ENCODE peak calls at places on chromosomes 1 and 21, in eight cellular contexts. O is HL-60, E is sigmoid colon, T is stomach, D is spleen, J is prostate gland, Y is GM12878, G is transverse colon. Z is an unnamed sample.

GRCh38 chr1:31243451-31244286 is 4.0 kb upstream of the NKAIN1 start:
- DNase-seq in D (no peak), Y (no peak), G (no peak), E (peak), J (no peak), T (no peak), O (no peak), Z (no peak)

GRCh38 chr1:193216920-193217319 is 30.5 kb upstream of the B3GALT2 start:
- DNase-seq in O (no peak), G (no peak), T (no peak), Y (peak), J (no peak), D (no peak), E (no peak), Z (peak)

GRCh38 chr1:52697795-52698674 is at the start of gene COA7:
- DNase-seq in J (peak), D (peak), Y (peak), E (peak), O (peak), T (peak), G (peak), Z (peak)

GRCh38 chr1:201760516-201760915 is 68.4 kb upstream of the IPO9 start:
- DNase-seq in D (no peak), E (no peak), G (no peak), J (no peak), Y (no peak), T (no peak), O (no peak), Z (no peak)

GRCh38 chr1:26972390-26972789 is 12.1 kb upstream of the KDF1 start:
- DNase-seq in O (no peak), J (no peak), T (no peak), G (no peak), D (no peak), E (no peak), Y (no peak), Z (no peak)

GRCh38 chr21:15645830-15646229 is 84.0 kb upstream of the USP25 start:
- DNase-seq in T (no peak), Y (no peak), J (no peak), G (no peak), O (no peak), D (no peak), E (no peak), Z (no peak)

GRCh38 chr1:25167269-25168192 is 64.8 kb downstream of the SYF2 start:
- DNase-seq in D (no peak), T (no peak), O (no peak), J (no peak), G (peak), Y (no peak), E (no peak), Z (no peak)

GRCh38 chr21:33071878-33072306 is 2.0 kb downstream of the OLIG1 start:
- DNase-seq in O (peak), T (no peak), G (no peak), E (no peak), D (no peak), Y (no peak), J (no peak), Z (peak)

GRCh38 chr1:147822292-147822691 is 61.9 kb upstream of the GJA5 start:
- DNase-seq in Y (no peak), G (no peak), D (no peak), J (no peak), O (no peak), T (no peak), E (no peak), Z (no peak)

GRCh38 chr1:183515002-183515689 is 42.8 kb downstream of the SMG7 start:
- DNase-seq in Y (no peak), G (no peak), T (no peak), E (no peak), O (no peak), J (no peak), D (no peak), Z (no peak)

GRCh38 chr1:15757575-15758401 is 807 bp upstream of the FBLIM1 start:
- DNase-seq in D (no peak), E (no peak), T (no peak), G (peak), O (no peak), J (no peak), Y (no peak), Z (peak)

GRCh38 chr1:6509603-6510291 is 18.3 kb upstream of the PLEKHG5 start:
- DNase-seq in T (no peak), J (no peak), Y (no peak), G (no peak), E (no peak), O (no peak), D (no peak), Z (peak)

GRCh38 chr1:116331523-116331922 is 41.5 kb upstream of the ATP1A1 start:
- DNase-seq in T (no peak), D (no peak), Y (no peak), J (no peak), O (no peak), G (no peak), E (no peak), Z (no peak)

GRCh38 chr1:205009666-205010065 is 33.3 kb upstream of the CNTN2 start:
- DNase-seq in J (no peak), G (no peak), Y (no peak), T (no peak), O (no peak), E (no peak), D (no peak), Z (no peak)

GRCh38 chr1:157194739-157195520 is 56.7 kb upstream of the ETV3 start:
- DNase-seq in O (no peak), D (no peak), J (no peak), G (no peak), Y (no peak), T (no peak), E (peak), Z (peak)

GRCh38 chr1:92992877-92993276 is 31.6 kb upstream of the DIPK1A start:
- DNase-seq in G (no peak), D (no peak), O (no peak), T (no peak), Y (no peak), J (no peak), E (no peak), Z (no peak)

GRCh38 chr1:231359113-231359512 is 21.0 kb downstream of the SPRTN start:
- DNase-seq in G (no peak), D (no peak), T (no peak), Y (no peak), E (peak), O (peak), J (no peak), Z (peak)

GRCh38 chr1:121522061-121522759 is 337.4 kb downstream of the SRGAP2C start:
- DNase-seq in O (no peak), J (no peak), G (no peak), E (no peak), T (peak), Y (no peak), D (no peak), Z (peak)

GRCh38 chr1:40736085-40736531 is 44.6 kb downstream of the NFYC start:
- DNase-seq in O (no peak), G (no peak), J (no peak), D (no peak), E (no peak), Y (no peak), T (no peak), Z (no peak)

GRCh38 chr1:154772611-154773515 is 97.2 kb downstream of the KCNN3 start:
- DNase-seq in E (peak), Y (no peak), G (no peak), D (peak), T (no peak), O (no peak), J (no peak), Z (no peak)

GRCh38 chr21:29939859-29940245 is at the start of gene GRIK1:
- DNase-seq in G (no peak), T (no peak), J (peak), O (no peak), Y (no peak), E (no peak), D (no peak), Z (no peak)

GRCh38 chr1:167057297-167057688 is 32.9 kb downstream of the GPA33 start:
- DNase-seq in J (peak), E (no peak), Y (no peak), O (peak), T (peak), D (no peak), G (no peak), Z (no peak)

GRCh38 chr1:12629521-12629956 is 11.5 kb upstream of the DHRS3 start:
- DNase-seq in Y (no peak), O (no peak), J (no peak), G (no peak), D (no peak), E (no peak), T (no peak), Z (no peak)

GRCh38 chr1:90391116-90391515 is 326.0 kb downstream of the BARHL2 start:
- DNase-seq in J (no peak), T (no peak), D (no peak), Y (no peak), E (no peak), G (no peak), O (no peak), Z (no peak)

GRCh38 chr21:45433301-45433700 is 28.3 kb downstream of the COL18A1 start:
- DNase-seq in G (no peak), J (no peak), O (no peak), Y (no peak), T (no peak), E (no peak), D (no peak), Z (no peak)
- H3K27ac ChIP-seq in G (peak), J (peak), O (no peak), Y (no peak), T (no peak), E (peak), D (no peak), Z (no peak)

DNA sequence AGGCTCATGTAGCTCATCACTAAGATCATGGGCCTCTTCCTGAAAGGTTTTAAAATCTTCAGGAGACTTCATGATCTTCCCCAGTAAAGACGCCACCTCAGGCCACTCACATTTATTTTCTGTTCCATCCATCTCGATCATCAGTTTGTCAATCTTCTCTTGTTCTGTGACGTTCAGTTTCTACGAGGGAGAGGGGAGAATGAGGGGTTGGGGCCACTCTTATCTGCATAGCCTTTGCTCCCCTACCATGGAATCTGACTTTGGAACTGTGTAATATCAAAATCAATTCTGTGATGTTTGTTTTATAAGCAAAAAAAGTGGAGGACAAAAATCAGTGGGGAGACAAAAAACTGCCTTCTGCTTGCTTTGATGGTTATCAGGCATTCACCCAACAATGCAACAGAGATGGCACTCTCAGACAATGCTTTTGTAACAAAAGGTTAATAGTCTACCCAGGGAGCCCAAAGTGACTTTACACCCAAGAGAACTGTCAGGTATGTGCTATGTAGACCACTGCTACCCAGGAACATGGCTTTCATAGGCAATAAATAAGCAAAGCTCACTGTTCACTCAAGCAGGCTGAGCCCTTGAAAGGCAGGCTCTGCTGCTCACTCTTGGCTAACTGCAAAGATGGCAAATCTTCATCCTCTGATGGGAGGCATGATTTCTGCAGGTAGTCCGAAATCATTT is 10.5 kb downstream of the ENO1 start:
- DNase-seq in T (no peak), O (no peak), E (no peak), Y (no peak), D (no peak), J (no peak), G (no peak), Z (no peak)
- TF ChIP-seq POLR2AphosphoS5 in T (no peak), O (peak), E (no peak), Y (peak), D (no peak), J (no peak), G (no peak), Z (no peak)

GRCh38 chr1:29186252-29186651 is 4.6 kb upstream of the SRSF4 start:
- DNase-seq in E (no peak), D (no peak), Y (no peak), O (no peak), G (no peak), J (no peak), T (no peak), Z (no peak)
- H3K27ac ChIP-seq in E (no peak), D (no peak), Y (no peak), O (no peak), G (no peak), J (no peak), T (no peak), Z (no peak)

GRCh38 chr1:228957535-228957934 is 222.3 kb downstream of the RHOU start:
- DNase-seq in E (no peak), O (no peak), Y (no peak), G (no peak), D (no peak), J (peak), T (no peak), Z (no peak)
- TF ChIP-seq POLR2AphosphoS5 in E (no peak), O (no peak), Y (no peak), G (no peak), D (no peak), J (no peak), T (no peak), Z (no peak)

DNA sequence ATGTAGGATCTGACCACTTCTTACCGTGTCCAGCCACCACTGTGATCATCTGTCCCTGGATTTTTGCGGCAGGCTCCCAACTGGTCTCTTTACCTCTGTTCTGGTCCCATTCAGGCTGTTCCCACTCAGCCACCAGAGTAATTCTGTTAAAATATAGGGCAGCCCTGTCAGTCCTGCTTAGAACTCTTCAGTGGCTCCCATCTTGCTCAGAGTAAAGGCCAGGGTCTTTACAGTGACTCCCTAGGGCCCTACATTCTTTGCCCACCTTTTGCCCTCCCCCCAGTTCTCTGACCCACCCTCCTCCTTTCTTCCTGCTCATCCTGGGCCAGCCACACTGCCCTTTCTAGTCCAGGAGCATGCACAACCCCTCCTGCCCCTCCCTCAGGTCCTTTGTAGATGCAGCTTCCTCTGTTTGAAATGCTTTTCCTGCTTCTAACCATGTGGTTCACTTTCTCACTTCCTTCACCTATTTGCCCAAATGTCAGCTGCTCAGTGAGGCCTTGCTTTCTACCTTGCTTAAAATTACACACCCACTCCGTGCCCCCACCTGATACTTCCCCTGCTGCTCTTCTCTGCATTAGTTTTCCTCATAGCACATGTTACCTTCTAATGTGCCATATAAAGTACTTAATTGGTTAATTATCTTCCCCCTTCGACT is 7.8 kb downstream of the UBIAD1 start:
- DNase-seq in D (no peak), E (no peak), Y (peak), G (no peak), J (no peak), O (no peak), T (no peak), Z (no peak)
- H3K27ac ChIP-seq in D (peak), E (peak), Y (peak), G (no peak), J (peak), O (no peak), T (peak), Z (peak)

GRCh38 chr1:43275826-43276620 is 6.2 kb downstream of the TMEM125 start:
- DNase-seq in E (peak), D (peak), T (no peak), G (no peak), O (no peak), J (no peak), Y (no peak), Z (peak)
- TF ChIP-seq POLR2AphosphoS5 in E (no peak), D (no peak), T (no peak), G (no peak), O (no peak), J (no peak), Y (no peak), Z (no peak)

GRCh38 chr1:47705517-47706130 is 267.8 kb downstream of the FOXD2 start:
- DNase-seq in D (no peak), Y (no peak), E (peak), G (no peak), J (no peak), O (no peak), T (no peak), Z (no peak)
- H3K27ac ChIP-seq in D (no peak), Y (no peak), E (no peak), G (no peak), J (no peak), O (no peak), T (no peak), Z (no peak)

GRCh38 chr21:41364308-41364707 is 2.5 kb downstream of the MX2 start:
- DNase-seq in O (no peak), J (no peak), D (peak), G (no peak), E (no peak), T (no peak), Y (no peak), Z (peak)

GRCh38 chr21:41368361-41369104 is 6.7 kb downstream of the MX2 start:
- DNase-seq in D (peak), G (no peak), E (peak), T (no peak), J (no peak), O (no peak), Y (no peak), Z (no peak)

GRCh38 chr21:41365377-41366107 is 3.7 kb downstream of the MX2 start:
- DNase-seq in Y (no peak), T (no peak), D (peak), O (no peak), G (no peak), J (no peak), E (no peak), Z (no peak)

GRCh38 chr21:41367598-41368360 is 6.0 kb downstream of the MX2 start:
- DNase-seq in J (no peak), E (peak), G (no peak), D (peak), Y (peak), T (no peak), O (peak), Z (no peak)

GRCh38 chr21:41366522-41367151 is 4.8 kb downstream of the MX2 start:
- DNase-seq in O (peak), D (peak), T (peak), E (peak), G (peak), J (peak), Y (peak), Z (peak)
- TF ChIP-seq POLR2AphosphoS5 in O (peak), D (no peak), T (peak), E (no peak), G (no peak), J (peak), Y (peak), Z (peak)